ENCODE peak calls at places on chromosomes 5 and 9, in five cellular contexts. One of them, this sample, is unnamed.

GRCh38 chr9:128001411-128002298 is 20.9 kb upstream of the EEIG1 start:
- DNase-seq in activated naive CD4-positive, alpha-beta T cell: no peak
- DNase-seq in heart left ventricle: no peak
- DNase-seq in GM12891: no peak
- DNase-seq in Daoy: peak; percentile 91
- DNase-seq in this sample: no peak

GRCh38 chr5:36724429-36725332 is 118.3 kb downstream of the SLC1A3 start:
- DNase-seq in activated naive CD4-positive, alpha-beta T cell: no peak
- DNase-seq in heart left ventricle: peak; percentile 47
- DNase-seq in GM12891: peak; percentile 68
- DNase-seq in Daoy: peak; percentile 22
- DNase-seq in this sample: peak; percentile 88

GRCh38 chr9:78115073-78115472 is 83.5 kb upstream of the GNAQ start:
- DNase-seq in activated naive CD4-positive, alpha-beta T cell: no peak
- DNase-seq in heart left ventricle: no peak
- DNase-seq in GM12891: no peak
- DNase-seq in Daoy: peak; percentile 33
- DNase-seq in this sample: no peak

GRCh38 chr5:113512341-113512740 is 1.2 kb upstream of the YTHDC2 start:
- DNase-seq in activated naive CD4-positive, alpha-beta T cell: no peak
- DNase-seq in heart left ventricle: no peak
- DNase-seq in GM12891: no peak
- DNase-seq in Daoy: no peak
- DNase-seq in this sample: no peak

GRCh38 chr9:127700594-127701255 is 6.1 kb upstream of the CFAP157 start:
- DNase-seq in activated naive CD4-positive, alpha-beta T cell: no peak
- DNase-seq in heart left ventricle: no peak
- DNase-seq in GM12891: no peak
- DNase-seq in Daoy: no peak
- DNase-seq in this sample: no peak

GRCh38 chr5:170467000-170467707 is 36.7 kb upstream of the KCNIP1 start:
- DNase-seq in activated naive CD4-positive, alpha-beta T cell: no peak
- DNase-seq in heart left ventricle: peak; percentile 38
- DNase-seq in GM12891: no peak
- DNase-seq in Daoy: peak; percentile 89
- DNase-seq in this sample: no peak

GRCh38 chr5:108028411-108028810 is 353.5 kb downstream of the FBXL17 start:
- DNase-seq in activated naive CD4-positive, alpha-beta T cell: no peak
- DNase-seq in heart left ventricle: no peak
- DNase-seq in GM12891: no peak
- DNase-seq in Daoy: no peak
- DNase-seq in this sample: no peak

GRCh38 chr5:16178745-16179372 is 732 bp downstream of the MARCHF11 start:
- DNase-seq in activated naive CD4-positive, alpha-beta T cell: no peak
- DNase-seq in heart left ventricle: peak; percentile 82
- DNase-seq in GM12891: no peak
- DNase-seq in Daoy: peak; percentile 87
- DNase-seq in this sample: peak; percentile 45

GRCh38 chr5:24642022-24642421 is 2.8 kb downstream of the CDH10 start:
- DNase-seq in activated naive CD4-positive, alpha-beta T cell: no peak
- DNase-seq in heart left ventricle: no peak
- DNase-seq in GM12891: no peak
- DNase-seq in Daoy: peak; percentile 3
- DNase-seq in this sample: no peak

GRCh38 chr9:128558431-128559310 is 6.3 kb downstream of the SPTAN1 start:
- DNase-seq in activated naive CD4-positive, alpha-beta T cell: no peak
- DNase-seq in heart left ventricle: peak; percentile 86
- DNase-seq in GM12891: peak; percentile 44
- DNase-seq in Daoy: peak; percentile 92
- DNase-seq in this sample: peak; percentile 75

GRCh38 chr9:136275655-136276429 is 28.1 kb downstream of the CCDC187 start:
- DNase-seq in activated naive CD4-positive, alpha-beta T cell: no peak
- DNase-seq in heart left ventricle: no peak
- DNase-seq in GM12891: no peak
- DNase-seq in Daoy: peak; percentile 37
- DNase-seq in this sample: no peak

GRCh38 chr5:36374275-36374862 is 72.7 kb upstream of the RANBP3L start:
- DNase-seq in activated naive CD4-positive, alpha-beta T cell: no peak
- DNase-seq in heart left ventricle: no peak
- DNase-seq in GM12891: no peak
- DNase-seq in Daoy: peak; percentile 58
- DNase-seq in this sample: no peak

GRCh38 chr5:17978954-17979353 is 344.7 kb downstream of the TAF11L14 start:
- DNase-seq in activated naive CD4-positive, alpha-beta T cell: no peak
- DNase-seq in heart left ventricle: no peak
- DNase-seq in GM12891: no peak
- DNase-seq in Daoy: no peak
- DNase-seq in this sample: no peak

GRCh38 chr9:8895498-8896224 is 1096.1 kb upstream of the DMAC1 start:
- DNase-seq in activated naive CD4-positive, alpha-beta T cell: no peak
- DNase-seq in heart left ventricle: no peak
- DNase-seq in GM12891: no peak
- DNase-seq in Daoy: peak; percentile 24
- DNase-seq in this sample: peak; percentile 8

GRCh38 chr9:36642817-36643216 is 70.1 kb downstream of the MELK start:
- DNase-seq in activated naive CD4-positive, alpha-beta T cell: no peak
- DNase-seq in heart left ventricle: no peak
- DNase-seq in GM12891: no peak
- DNase-seq in Daoy: no peak
- DNase-seq in this sample: no peak

GRCh38 chr9:89236955-89237573 is 58.4 kb upstream of the SHC3 start:
- DNase-seq in activated naive CD4-positive, alpha-beta T cell: no peak
- DNase-seq in heart left ventricle: no peak
- DNase-seq in GM12891: no peak
- DNase-seq in Daoy: no peak
- DNase-seq in this sample: no peak

GRCh38 chr5:110815916-110816605 is 77.3 kb downstream of the SLC25A46 start:
- DNase-seq in activated naive CD4-positive, alpha-beta T cell: no peak
- DNase-seq in heart left ventricle: no peak
- DNase-seq in GM12891: no peak
- DNase-seq in Daoy: peak; percentile 9
- DNase-seq in this sample: no peak

GRCh38 chr5:35213608-35214007 is 16.7 kb downstream of the PRLR start:
- DNase-seq in activated naive CD4-positive, alpha-beta T cell: no peak
- DNase-seq in heart left ventricle: no peak
- DNase-seq in GM12891: no peak
- DNase-seq in Daoy: peak; percentile 11
- DNase-seq in this sample: no peak

GRCh38 chr9:18907927-18908625 is 124.9 kb downstream of the SAXO1 start:
- DNase-seq in activated naive CD4-positive, alpha-beta T cell: no peak
- DNase-seq in heart left ventricle: no peak
- DNase-seq in GM12891: no peak
- DNase-seq in Daoy: no peak
- DNase-seq in this sample: no peak

GRCh38 chr9:110131499-110131898 is 76.5 kb downstream of the C9orf152 start:
- DNase-seq in activated naive CD4-positive, alpha-beta T cell: no peak
- DNase-seq in heart left ventricle: no peak
- DNase-seq in GM12891: no peak
- DNase-seq in Daoy: no peak
- DNase-seq in this sample: no peak

GRCh38 chr5:39209924-39210323 is 9.4 kb downstream of the FYB1 start:
- DNase-seq in activated naive CD4-positive, alpha-beta T cell: peak; percentile 46
- DNase-seq in heart left ventricle: no peak
- DNase-seq in GM12891: peak; percentile 22
- DNase-seq in Daoy: no peak
- DNase-seq in this sample: no peak

GRCh38 chr9:89536145-89536574 is 38.2 kb upstream of the SEMA4D start:
- DNase-seq in activated naive CD4-positive, alpha-beta T cell: no peak
- DNase-seq in heart left ventricle: no peak
- DNase-seq in GM12891: no peak
- DNase-seq in Daoy: no peak
- DNase-seq in this sample: peak; percentile 53

GRCh38 chr5:132987531-132988408 is 24.3 kb upstream of the AFF4 start:
- DNase-seq in activated naive CD4-positive, alpha-beta T cell: no peak
- DNase-seq in heart left ventricle: no peak
- DNase-seq in GM12891: no peak
- DNase-seq in Daoy: no peak
- DNase-seq in this sample: no peak

GRCh38 chr5:133222979-133223378 is 171.2 kb downstream of the HSPA4 start:
- DNase-seq in activated naive CD4-positive, alpha-beta T cell: no peak
- DNase-seq in heart left ventricle: no peak
- DNase-seq in GM12891: no peak
- DNase-seq in Daoy: no peak
- DNase-seq in this sample: no peak

GRCh38 chr9:121783523-121784507 is 132.4 kb downstream of the DAB2IP start:
- DNase-seq in activated naive CD4-positive, alpha-beta T cell: no peak
- DNase-seq in heart left ventricle: peak; percentile 23
- DNase-seq in GM12891: no peak
- DNase-seq in Daoy: no peak
- DNase-seq in this sample: no peak

GRCh38 chr9:113274474-113275146 is 762 bp downstream of the CDC26 start:
- DNase-seq in activated naive CD4-positive, alpha-beta T cell: no peak
- DNase-seq in heart left ventricle: no peak
- DNase-seq in GM12891: no peak
- DNase-seq in Daoy: peak; percentile 64
- DNase-seq in this sample: peak; percentile 69

GRCh38 chr9:4890929-4891328 is 94.1 kb upstream of the JAK2 start:
- DNase-seq in activated naive CD4-positive, alpha-beta T cell: no peak
- DNase-seq in heart left ventricle: no peak
- DNase-seq in GM12891: no peak
- DNase-seq in Daoy: no peak
- DNase-seq in this sample: no peak

GRCh38 chr5:111439473-111440075 is 72.8 kb downstream of the STARD4 start:
- DNase-seq in activated naive CD4-positive, alpha-beta T cell: no peak
- DNase-seq in heart left ventricle: no peak
- DNase-seq in GM12891: no peak
- DNase-seq in Daoy: peak; percentile 41
- DNase-seq in this sample: no peak

GRCh38 chr5:140145818-140146522 is 20.2 kb downstream of the IGIP start:
- DNase-seq in activated naive CD4-positive, alpha-beta T cell: peak; percentile 6
- DNase-seq in heart left ventricle: peak; percentile 79
- DNase-seq in GM12891: peak; percentile 77
- DNase-seq in Daoy: peak; percentile 74
- DNase-seq in this sample: peak; percentile 76

This sample was measured in GM10248.